ENCODE peak calls at places on chromosomes 4 and X, in four cellular contexts. H, K, S and N are unnamed samples.

GRCh38 chr4:121198261-121198660 is 34.1 kb upstream of the TNIP3 start:
- DNase-seq in H (no peak), K (peak), S (no peak), N (no peak)

GRCh38 chrX:48905090-48905790 is 6.2 kb downstream of the SLC35A2 start:
- DNase-seq in H (no peak), K (no peak), S (no peak), N (no peak)

GRCh38 chr4:98608343-98608742 is 50.1 kb downstream of the TSPAN5 start:
- DNase-seq in H (no peak), K (no peak), S (no peak), N (no peak)

GRCh38 chrX:30060718-30061117 is 154.6 kb upstream of the MAGEB2 start:
- DNase-seq in H (no peak), K (peak), S (no peak), N (peak)

GRCh38 chr4:6658635-6659075 is 18.2 kb downstream of the MRFAP1 start:
- DNase-seq in H (no peak), K (no peak), S (no peak), N (no peak)

GRCh38 chr4:112645541-112646329 is 8.8 kb downstream of the LARP7 start:
- DNase-seq in H (no peak), K (no peak), S (no peak), N (no peak)

GRCh38 chr4:150794706-150795105 is 212.8 kb downstream of the MAB21L2 start:
- DNase-seq in H (no peak), K (no peak), S (no peak), N (no peak)

GRCh38 chr4:61094854-61095598 is 105.1 kb upstream of the ADGRL3 start:
- DNase-seq in H (no peak), K (no peak), S (no peak), N (no peak)

GRCh38 chr4:112213091-112213490 is 18.5 kb upstream of the AP1AR start:
- DNase-seq in H (peak), K (no peak), S (no peak), N (no peak)

GRCh38 chr4:140533951-140534480 is 10.0 kb downstream of the ELMOD2 start:
- DNase-seq in H (no peak), K (peak), S (peak), N (no peak)